ENCODE peak calls at places on chromosomes 5 and 9, in four cellular contexts. H is NCI-H1105, T is HTR-8/SVneo, O is hypothalamus. Y is an unnamed sample.
A peak's percentile ranks its signal among the peaks of the same experiment; 100 is the strongest.

GRCh38 chr5:131524431-131524830 is 110.6 kb downstream of the RAPGEF6 start:
- DNase-seq in T (no peak), O (no peak), H (no peak), Y (no peak)

GRCh38 chr5:141618030-141618803 is 583 bp downstream of the DIAPH1 start:
- DNase-seq in T (peak; percentile 41), O (no peak), H (peak; percentile 32), Y (no peak)

GRCh38 chr5:174623438-174624019 is 100.9 kb upstream of the MSX2 start:
- DNase-seq in T (no peak), O (no peak), H (peak; percentile 76), Y (no peak)

GRCh38 chr9:91420471-91421021 is 3.1 kb downstream of the NFIL3 start:
- DNase-seq in O (no peak), H (no peak), T (no peak), Y (no peak)

GRCh38 chr9:109901191-109901590 is 121.2 kb downstream of the PALM2AKAP2 start:
- DNase-seq in H (no peak), T (no peak), O (no peak), Y (no peak)

GRCh38 chr5:131226899-131227298 is 37.0 kb upstream of the CDC42SE2 start:
- DNase-seq in O (no peak), T (no peak), H (no peak), Y (no peak)

GRCh38 chr9:35826071-35826701 is 2.3 kb downstream of the FAM221B start:
- DNase-seq in O (no peak), H (peak; percentile 56), T (peak; percentile 49), Y (no peak)

GRCh38 chr5:90193185-90193822 is 216.3 kb downstream of the CETN3 start:
- DNase-seq in H (no peak), O (no peak), T (no peak), Y (no peak)

GRCh38 chr5:83547156-83547555 is 75.6 kb downstream of the VCAN start:
- DNase-seq in T (no peak), H (no peak), O (no peak), Y (no peak)

GRCh38 chr9:4160284-4160683 is 139.6 kb downstream of the GLIS3 start:
- DNase-seq in H (no peak), T (no peak), O (no peak), Y (no peak)

GRCh38 chr5:133854554-133854953 is 113.9 kb downstream of the C5orf15 start:
- DNase-seq in T (no peak), H (no peak), O (no peak), Y (no peak)

GRCh38 chr5:10374032-10374431 is 20.5 kb downstream of the MARCHF6 start:
- DNase-seq in H (peak; percentile 38), T (no peak), O (no peak), Y (no peak)

GRCh38 chr5:146079695-146080361 is 25.5 kb downstream of the PLAC8L1 start:
- DNase-seq in O (no peak), T (no peak), H (no peak), Y (no peak)

GRCh38 chr5:107517185-107517868 is 153.4 kb downstream of the EFNA5 start:
- DNase-seq in O (no peak), H (no peak), T (no peak), Y (no peak)

GRCh38 chr5:175870820-175871447 is 444 bp upstream of the CPLX2 start:
- DNase-seq in O (no peak), H (no peak), T (no peak), Y (no peak)

GRCh38 chr9:136441191-136441680 is 1.6 kb upstream of the INPP5E start:
- DNase-seq in O (no peak), T (no peak), H (no peak), Y (no peak)

GRCh38 chr5:105940181-105940580 is 1730.6 kb downstream of the EFNA5 start:
- DNase-seq in O (no peak), H (no peak), T (no peak), Y (no peak)

GRCh38 chr5:71666321-71666720 is 52.8 kb upstream of the CARTPT start:
- DNase-seq in H (no peak), O (no peak), T (no peak), Y (no peak)

GRCh38 chr5:27242258-27242626 is 203.9 kb upstream of the CDH9 start:
- DNase-seq in T (no peak), H (no peak), O (no peak), Y (no peak)

GRCh38 chr9:21711504-21711903 is 90.9 kb upstream of the MTAP start:
- DNase-seq in T (no peak), O (no peak), H (no peak), Y (no peak)

GRCh38 chr5:132425009-132425937 is 55.8 kb downstream of the SLC22A5 start:
- DNase-seq in O (no peak), H (no peak), T (no peak), Y (peak; percentile 10)

GRCh38 chr5:88049156-88049555 is 219.5 kb downstream of the TMEM161B start:
- DNase-seq in T (no peak), O (no peak), H (no peak), Y (no peak)

GRCh38 chr5:125269926-125270325 is 523.5 kb upstream of the ZNF608 start:
- DNase-seq in H (no peak), T (no peak), O (no peak), Y (no peak)

GRCh38 chr9:138022756-138023393 is 145.3 kb downstream of the CACNA1B start:
- DNase-seq in H (no peak), T (no peak), O (no peak), Y (no peak)

GRCh38 chr5:78294250-78295034 is at the start of gene AP3B1:
- DNase-seq in H (peak; percentile 92), T (peak; percentile 99), O (peak; percentile 90), Y (peak; percentile 97)

GRCh38 chr5:10913846-10914245 is 152.8 kb upstream of the DAP start:
- DNase-seq in T (peak; percentile 80), O (no peak), H (no peak), Y (no peak)

GRCh38 chr5:78768781-78769380 is 120.3 kb upstream of the LHFPL2 start:
- DNase-seq in T (no peak), H (no peak), O (no peak), Y (no peak)

GRCh38 chr5:76849767-76850291 is at the start of gene S100Z:
- DNase-seq in H (no peak), T (no peak), O (no peak), Y (no peak)

GRCh38 chr5:151820903-151821302 is 49.1 kb downstream of the G3BP1 start:
- DNase-seq in T (no peak), O (no peak), H (no peak), Y (no peak)

GRCh38 chr5:164148292-164148691 is 642.9 kb downstream of the MAT2B start:
- DNase-seq in T (no peak), H (no peak), O (no peak), Y (no peak)

GRCh38 chr9:69817202-69817601 is 3.4 kb upstream of the CFAP95 start:
- DNase-seq in O (no peak), T (no peak), H (no peak), Y (no peak)

GRCh38 chr9:133895335-133895734 is 96.8 kb downstream of the VAV2 start:
- DNase-seq in O (no peak), T (no peak), H (no peak), Y (no peak)

GRCh38 chr9:92641092-92641809 is 28.7 kb downstream of the IPPK start:
- DNase-seq in O (no peak), T (no peak), H (no peak), Y (no peak)

GRCh38 chr9:130713286-130713975 is 19.9 kb downstream of the EXOSC2 start:
- DNase-seq in T (no peak), H (no peak), O (no peak), Y (no peak)

GRCh38 chr5:15737882-15738677 is 238.1 kb downstream of the FBXL7 start:
- DNase-seq in O (no peak), T (no peak), H (no peak), Y (no peak)

GRCh38 chr9:31323726-31324444 is 1060.6 kb upstream of the ACO1 start:
- DNase-seq in O (no peak), H (no peak), T (no peak), Y (no peak)

GRCh38 chr5:891117-891836 is 1.3 kb downstream of the BRD9 start:
- DNase-seq in T (no peak), H (no peak), O (no peak), Y (peak; percentile 4)

GRCh38 chr5:116329503-116329902 is 244.7 kb downstream of the COMMD10 start:
- DNase-seq in O (no peak), T (no peak), H (no peak), Y (no peak)